ENCODE peak calls at places on chromosomes 5 and 9, in four cellular contexts. Z, I, K and C are unnamed samples.
A peak's percentile ranks its signal among the peaks of the same experiment; 100 is the strongest.

GRCh38 chr5:1105350-1106265 is 6.3 kb downstream of the SLC12A7 start:
- DNase-seq in Z (no peak), I (peak; percentile 72), K (peak; percentile 57), C (peak; percentile 79)

GRCh38 chr5:164475339-164475977 is 970.0 kb downstream of the MAT2B start:
- DNase-seq in Z (no peak), I (no peak), K (no peak), C (no peak)

GRCh38 chr5:172956936-172957335 is 2.3 kb upstream of the RPL26L1 start:
- DNase-seq in Z (no peak), I (no peak), K (no peak), C (peak; percentile 4)

GRCh38 chr5:116032094-116032517 is at the start of gene ARL14EPL:
- DNase-seq in Z (no peak), I (no peak), K (no peak), C (no peak)

GRCh38 chr5:98309785-98310566 is 463.5 kb upstream of the RGMB start:
- DNase-seq in Z (no peak), I (peak; percentile 17), K (peak; percentile 1), C (no peak)

GRCh38 chr9:69535296-69535832 is 136.8 kb downstream of the APBA1 start:
- DNase-seq in Z (no peak), I (no peak), K (no peak), C (no peak)

GRCh38 chr5:74639538-74640449 is 734 bp downstream of the ENC1 start:
- DNase-seq in Z (no peak), I (peak; percentile 20), K (peak; percentile 58), C (no peak)

GRCh38 chr5:36305571-36306326 is 4.0 kb upstream of the RANBP3L start:
- DNase-seq in Z (peak; percentile 85), I (no peak), K (peak; percentile 10), C (no peak)